ENCODE peak calls at places on chromosome 4, in six cellular contexts. One of them, this sample, is unnamed.

GRCh38 chr4:127586922-127587571 is 45.7 kb upstream of the INTU start:
- DNase-seq in AG04450: no peak
- DNase-seq in adrenal gland: no peak
- DNase-seq in SJSA1: no peak
- DNase-seq in aorta: no peak
- DNase-seq in prostate gland: no peak
- DNase-seq in this sample: no peak

GRCh38 chr4:10582966-10583365 is 101.6 kb downstream of the CLNK start:
- DNase-seq in SJSA1: no peak
- DNase-seq in prostate gland: no peak
- DNase-seq in adrenal gland: no peak
- DNase-seq in aorta: no peak
- DNase-seq in AG04450: no peak
- DNase-seq in this sample: no peak

GRCh38 chr4:40363945-40364344 is 28.8 kb downstream of the CHRNA9 start:
- DNase-seq in SJSA1: no peak
- DNase-seq in aorta: no peak
- DNase-seq in prostate gland: no peak
- DNase-seq in adrenal gland: no peak
- DNase-seq in AG04450: no peak
- DNase-seq in this sample: no peak

GRCh38 chr4:168836482-168836881 is 173.6 kb downstream of the CBR4 start:
- DNase-seq in adrenal gland: no peak
- DNase-seq in prostate gland: no peak
- DNase-seq in aorta: no peak
- DNase-seq in AG04450: no peak
- DNase-seq in SJSA1: no peak
- DNase-seq in this sample: no peak

GRCh38 chr4:175330236-175330635 is 412.1 kb downstream of the ADAM29 start:
- DNase-seq in SJSA1: no peak
- DNase-seq in aorta: no peak
- DNase-seq in prostate gland: no peak
- DNase-seq in AG04450: no peak
- DNase-seq in adrenal gland: no peak
- DNase-seq in this sample: no peak

GRCh38 chr4:140427919-140428471 is 547 bp upstream of the CLGN start:
- DNase-seq in AG04450: no peak
- DNase-seq in prostate gland: no peak
- DNase-seq in adrenal gland: no peak
- DNase-seq in SJSA1: no peak
- DNase-seq in aorta: no peak
- DNase-seq in this sample: no peak

GRCh38 chr4:182314537-182314936 is 71.3 kb downstream of the TENM3 start:
- DNase-seq in prostate gland: no peak
- DNase-seq in adrenal gland: no peak
- DNase-seq in AG04450: no peak
- DNase-seq in aorta: no peak
- DNase-seq in SJSA1: no peak
- DNase-seq in this sample: no peak

GRCh38 chr4:105637409-105638258 is 70.9 kb downstream of the INTS12 start:
- DNase-seq in SJSA1: no peak
- DNase-seq in prostate gland: peak; percentile 42
- DNase-seq in AG04450: no peak
- DNase-seq in aorta: peak; percentile 78
- DNase-seq in adrenal gland: peak; percentile 78
- DNase-seq in this sample: no peak

GRCh38 chr4:1445716-1446445 is 39.6 kb upstream of the NKX1-1 start:
- DNase-seq in AG04450: no peak
- DNase-seq in SJSA1: no peak
- DNase-seq in prostate gland: no peak
- DNase-seq in adrenal gland: no peak
- DNase-seq in aorta: peak; percentile 65
- DNase-seq in this sample: no peak

GRCh38 chr4:125390126-125390525 is 75.4 kb downstream of the FAT4 start:
- DNase-seq in AG04450: peak; percentile 41
- DNase-seq in adrenal gland: no peak
- DNase-seq in aorta: no peak
- DNase-seq in prostate gland: no peak
- DNase-seq in SJSA1: peak; percentile 66
- DNase-seq in this sample: peak; percentile 20

GRCh38 chr4:137451150-137451850 is 81.0 kb downstream of the PCDH18 start:
- DNase-seq in prostate gland: no peak
- DNase-seq in adrenal gland: no peak
- DNase-seq in AG04450: no peak
- DNase-seq in SJSA1: no peak
- DNase-seq in aorta: no peak
- DNase-seq in this sample: no peak

GRCh38 chr4:122602277-122603142 is 18.4 kb downstream of the IL21 start:
- DNase-seq in aorta: no peak
- DNase-seq in AG04450: no peak
- DNase-seq in prostate gland: peak; percentile 8
- DNase-seq in SJSA1: no peak
- DNase-seq in adrenal gland: no peak
- DNase-seq in this sample: no peak

GRCh38 chr4:182507808-182508207 is 264.6 kb downstream of the TENM3 start:
- DNase-seq in AG04450: no peak
- DNase-seq in adrenal gland: no peak
- DNase-seq in SJSA1: no peak
- DNase-seq in prostate gland: no peak
- DNase-seq in aorta: no peak
- DNase-seq in this sample: no peak

GRCh38 chr4:8647094-8647570 is 54.6 kb downstream of the CPZ start:
- DNase-seq in SJSA1: no peak
- DNase-seq in adrenal gland: peak; percentile 5
- DNase-seq in aorta: no peak
- DNase-seq in prostate gland: no peak
- DNase-seq in AG04450: no peak
- DNase-seq in this sample: no peak

GRCh38 chr4:8648296-8648695 is 55.7 kb downstream of the CPZ start:
- DNase-seq in prostate gland: no peak
- DNase-seq in adrenal gland: no peak
- DNase-seq in aorta: no peak
- DNase-seq in SJSA1: no peak
- DNase-seq in AG04450: no peak
- DNase-seq in this sample: no peak

GRCh38 chr4:8649631-8650261 is 57.2 kb downstream of the CPZ start:
- DNase-seq in prostate gland: no peak
- DNase-seq in SJSA1: peak; percentile 15
- DNase-seq in adrenal gland: peak; percentile 7
- DNase-seq in AG04450: no peak
- DNase-seq in aorta: peak; percentile 54
- DNase-seq in this sample: no peak

GRCh38 chr4:8647626-8648025 is 55.1 kb downstream of the CPZ start:
- DNase-seq in aorta: peak; percentile 25
- DNase-seq in prostate gland: no peak
- DNase-seq in adrenal gland: peak; percentile 8
- DNase-seq in AG04450: no peak
- DNase-seq in SJSA1: no peak
- DNase-seq in this sample: no peak

GRCh38 chr4:8648816-8649630 is 56.5 kb downstream of the CPZ start:
- DNase-seq in AG04450: no peak
- DNase-seq in SJSA1: peak; percentile 13
- DNase-seq in adrenal gland: peak; percentile 6
- DNase-seq in prostate gland: no peak
- DNase-seq in aorta: peak; percentile 51
- DNase-seq in this sample: no peak
- H3K27me3 ChIP-seq in AG04450: peaks cover 16% of the 10 kb centered on the region
- H3K27me3 ChIP-seq in SJSA1: no peaks in the 10 kb centered on the region
- H3K27me3 ChIP-seq in adrenal gland: no peaks in the 10 kb centered on the region
- H3K27me3 ChIP-seq in prostate gland: peaks cover 2% of the 10 kb centered on the region
- H3K27me3 ChIP-seq in aorta: no peaks in the 10 kb centered on the region
- H3K27me3 ChIP-seq in this sample: peaks cover 16% of the 10 kb centered on the region

GRCh38 chr4:6258026-6258360 is 11.7 kb upstream of the WFS1 start:
- DNase-seq in adrenal gland: no peak
- DNase-seq in prostate gland: no peak
- DNase-seq in AG04450: no peak
- DNase-seq in aorta: peak; percentile 25
- DNase-seq in SJSA1: no peak
- DNase-seq in this sample: no peak

GRCh38 chr4:6258741-6259140 is 10.9 kb upstream of the WFS1 start:
- DNase-seq in adrenal gland: no peak
- DNase-seq in SJSA1: no peak
- DNase-seq in AG04450: no peak
- DNase-seq in prostate gland: no peak
- DNase-seq in aorta: peak; percentile 36
- DNase-seq in this sample: no peak

GRCh38 chr4:6259886-6260285 is 9.8 kb upstream of the WFS1 start:
- DNase-seq in SJSA1: no peak
- DNase-seq in adrenal gland: no peak
- DNase-seq in prostate gland: no peak
- DNase-seq in aorta: peak; percentile 20
- DNase-seq in AG04450: no peak
- DNase-seq in this sample: no peak

GRCh38 chr4:6256141-6256540 is 13.5 kb upstream of the WFS1 start:
- DNase-seq in adrenal gland: no peak
- DNase-seq in SJSA1: no peak
- DNase-seq in aorta: peak; percentile 59
- DNase-seq in AG04450: no peak
- DNase-seq in prostate gland: no peak
- DNase-seq in this sample: no peak

DNA sequence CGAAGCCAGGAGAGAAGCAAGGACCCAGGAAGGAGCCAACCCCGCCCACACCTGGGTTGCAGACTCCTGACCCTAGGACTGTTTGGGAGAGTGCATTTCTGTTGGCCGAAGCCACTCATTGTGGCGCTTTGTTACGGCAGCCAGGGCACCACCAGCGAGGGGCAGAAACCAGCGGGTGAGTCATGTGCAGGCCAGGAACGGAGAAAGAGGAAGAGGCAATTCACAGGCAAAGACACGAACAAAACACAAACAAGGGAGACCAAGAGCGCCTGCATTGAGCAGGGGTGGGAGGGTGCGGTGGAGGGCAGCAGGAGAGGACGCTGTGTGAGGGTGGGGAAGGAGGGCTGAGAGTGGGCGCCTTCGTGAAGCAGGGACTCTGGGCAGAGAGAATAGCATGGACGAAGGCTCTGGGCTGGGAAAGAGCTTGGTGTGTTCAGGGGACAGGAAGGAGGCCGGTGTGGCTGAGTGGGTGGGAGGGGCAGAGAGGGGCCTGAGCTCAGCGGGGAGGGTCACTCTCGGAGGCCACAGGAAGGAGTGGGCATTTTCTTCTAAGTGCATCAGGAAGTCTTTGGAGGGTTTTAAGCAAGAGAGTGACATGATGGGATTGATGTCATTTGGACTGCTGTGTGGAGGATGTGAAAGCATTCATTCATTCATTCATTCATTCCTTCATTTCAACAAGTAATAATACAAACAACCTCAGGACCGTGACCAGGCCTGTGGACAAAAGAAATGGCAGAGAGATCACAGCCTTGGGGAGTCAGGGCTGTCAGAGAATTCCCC is 12.2 kb upstream of the WFS1 start:
- DNase-seq in AG04450: no peak
- DNase-seq in adrenal gland: peak; percentile 24
- DNase-seq in SJSA1: no peak
- DNase-seq in aorta: peak; percentile 71
- DNase-seq in prostate gland: no peak
- DNase-seq in this sample: no peak
- H3K27me3 ChIP-seq in AG04450: peaks cover 11% of the 10 kb centered on the region
- H3K27me3 ChIP-seq in adrenal gland: no peaks in the 10 kb centered on the region
- H3K27me3 ChIP-seq in SJSA1: no peaks in the 10 kb centered on the region
- H3K27me3 ChIP-seq in aorta: no peaks in the 10 kb centered on the region
- H3K27me3 ChIP-seq in prostate gland: no peaks in the 10 kb centered on the region
- H3K27me3 ChIP-seq in this sample: peaks cover 2% of the 10 kb centered on the region

DNA sequence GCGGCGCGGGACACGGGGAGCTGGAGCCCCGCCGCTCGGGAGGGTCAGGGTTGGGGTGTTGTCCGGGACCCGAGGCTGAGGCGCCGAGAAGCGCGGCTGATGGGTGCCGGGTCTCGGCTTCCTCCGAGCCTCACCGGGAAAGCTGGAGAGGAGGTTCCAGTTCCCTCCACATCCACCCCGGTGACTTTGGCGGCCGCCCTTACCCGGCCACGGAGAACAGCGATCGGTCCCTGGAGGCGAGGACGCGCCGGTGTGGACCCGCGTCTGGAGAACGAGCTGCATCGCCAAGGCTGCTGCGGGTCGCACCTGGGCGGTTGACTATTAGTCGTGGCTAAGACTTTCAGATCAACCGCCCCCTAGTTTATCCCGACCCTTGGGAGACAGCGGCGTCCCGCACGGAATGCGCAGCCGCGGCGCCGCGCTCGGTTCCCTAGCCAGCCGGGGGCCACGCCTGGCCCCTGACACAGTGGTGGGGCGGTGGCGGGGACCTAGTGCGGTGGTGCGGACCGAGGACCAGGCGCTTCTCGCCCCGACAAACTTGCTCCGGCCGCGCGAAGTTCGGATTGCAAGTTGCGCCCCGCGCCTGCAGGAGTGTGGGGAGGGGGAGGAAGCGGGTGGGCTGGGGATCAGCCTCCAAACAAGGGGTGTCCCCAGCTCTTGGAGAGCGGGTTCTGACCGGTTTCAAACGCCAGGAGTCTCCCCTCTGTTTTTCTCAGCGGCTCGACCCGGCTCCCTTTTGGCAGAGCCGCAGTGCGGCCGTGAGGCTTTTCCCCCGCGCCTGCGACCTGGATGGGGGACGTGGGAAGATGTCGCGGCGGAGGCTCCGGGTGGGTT is 540 bp downstream of the FHDC1 start:
- DNase-seq in aorta: peak; percentile 82
- DNase-seq in AG04450: no peak
- DNase-seq in adrenal gland: no peak
- DNase-seq in SJSA1: no peak
- DNase-seq in prostate gland: peak; percentile 23
- DNase-seq in this sample: no peak
- H3K27me3 ChIP-seq in aorta: no peaks in the 10 kb centered on the region
- H3K27me3 ChIP-seq in AG04450: peaks cover 60% of the 10 kb centered on the region
- H3K27me3 ChIP-seq in adrenal gland: peaks cover 33% of the 10 kb centered on the region
- H3K27me3 ChIP-seq in SJSA1: peaks cover 77% of the 10 kb centered on the region
- H3K27me3 ChIP-seq in prostate gland: no peaks in the 10 kb centered on the region
- H3K27me3 ChIP-seq in this sample: peaks cover 10% of the 10 kb centered on the region

DNA sequence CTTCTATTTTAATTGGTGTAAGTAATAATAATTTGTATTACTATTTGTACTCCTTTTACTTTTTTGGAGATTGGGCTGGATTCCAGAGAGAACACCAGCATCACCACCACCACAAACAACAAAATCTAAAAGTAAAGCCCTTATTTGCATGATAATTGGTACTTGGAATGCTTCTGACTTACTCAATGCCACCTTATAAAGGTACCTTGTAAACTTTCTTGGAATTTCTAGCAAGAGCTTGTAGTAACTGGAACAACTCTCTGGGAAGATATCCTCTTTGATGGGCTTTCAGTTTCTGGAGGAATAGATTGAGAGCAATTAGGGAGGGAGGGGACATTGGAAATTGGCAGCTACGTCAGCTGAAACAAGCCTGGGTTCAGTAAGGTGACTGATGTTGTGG is 20.2 kb upstream of the PITX2 start:
- DNase-seq in AG04450: no peak
- DNase-seq in adrenal gland: no peak
- DNase-seq in SJSA1: no peak
- DNase-seq in prostate gland: no peak
- DNase-seq in aorta: no peak
- DNase-seq in this sample: no peak
- H3K27me3 ChIP-seq in AG04450: peaks cover 59% of the 10 kb centered on the region
- H3K27me3 ChIP-seq in adrenal gland: peaks cover 56% of the 10 kb centered on the region
- H3K27me3 ChIP-seq in SJSA1: no peaks in the 10 kb centered on the region
- H3K27me3 ChIP-seq in prostate gland: peaks cover 8% of the 10 kb centered on the region
- H3K27me3 ChIP-seq in aorta: peaks cover 2% of the 10 kb centered on the region
- H3K27me3 ChIP-seq in this sample: peaks cover 34% of the 10 kb centered on the region

GRCh38 chr4:3771167-3771809 is 5.1 kb downstream of the ADRA2C start:
- DNase-seq in aorta: no peak
- DNase-seq in SJSA1: no peak
- DNase-seq in AG04450: no peak
- DNase-seq in adrenal gland: no peak
- DNase-seq in prostate gland: no peak
- DNase-seq in this sample: no peak
- H3K27me3 ChIP-seq in aorta: no peaks in the 10 kb centered on the region
- H3K27me3 ChIP-seq in SJSA1: peaks cover 36% of the 10 kb centered on the region
- H3K27me3 ChIP-seq in AG04450: peaks cover 59% of the 10 kb centered on the region
- H3K27me3 ChIP-seq in adrenal gland: peaks cover 26% of the 10 kb centered on the region
- H3K27me3 ChIP-seq in prostate gland: peaks cover 6% of the 10 kb centered on the region
- H3K27me3 ChIP-seq in this sample: peaks cover 19% of the 10 kb centered on the region

This sample was measured in BJ.